ENCODE peak calls at places on chromosomes 4 and X, in seven cellular contexts. Q is hypothalamus, A is epithelial cell of esophagus, K is pulmonary artery endothelial cell, Y is posterior vena cava, L is OCI-LY7, T is NCI-H2081. J is an unnamed sample.

GRCh38 chrX:130167040-130167439 is 1.4 kb upstream of the AIFM1 start:
- DNase-seq in Y (no peak), T (no peak), L (no peak), A (no peak), K (no peak), Q (no peak), J (no peak)

GRCh38 chrX:124127496-124127895 is 166.0 kb downstream of the STAG2 start:
- DNase-seq in T (no peak), K (no peak), Y (no peak), Q (no peak), L (peak; percentile 16), A (no peak), J (no peak)

GRCh38 chr4:144556636-144557035 is 89.3 kb upstream of the HHIP start:
- DNase-seq in T (no peak), K (no peak), A (no peak), Q (no peak), L (no peak), Y (no peak), J (peak; percentile 55)

GRCh38 chr4:168857546-168858314 is 152.3 kb downstream of the CBR4 start:
- DNase-seq in Y (no peak), A (no peak), Q (no peak), L (no peak), T (no peak), K (no peak), J (peak; percentile 12)

GRCh38 chrX:1205681-1206611 is 6.5 kb downstream of the CRLF2 start:
- DNase-seq in L (peak; percentile 95), K (peak; percentile 48), Q (no peak), Y (peak; percentile 4), A (peak; percentile 64), T (no peak), J (peak; percentile 77)

GRCh38 chrX:73855546-73855945 is 292.5 kb downstream of the CHIC1 start:
- DNase-seq in Q (peak; percentile 16), Y (no peak), K (peak; percentile 36), A (peak; percentile 57), T (peak; percentile 77), L (peak; percentile 60), J (peak; percentile 61)

GRCh38 chr4:21768349-21769310 is 179.9 kb downstream of the KCNIP4 start:
- DNase-seq in Q (no peak), K (peak; percentile 33), L (peak; percentile 44), A (peak; percentile 65), Y (no peak), T (peak; percentile 32), J (peak; percentile 61)

GRCh38 chr4:67746797-67747495 is 7.2 kb downstream of the GNRHR start:
- DNase-seq in A (peak; percentile 44), Y (no peak), K (no peak), L (peak; percentile 67), T (peak; percentile 11), Q (no peak), J (peak; percentile 39)

GRCh38 chrX:72635930-72636329 is 63.3 kb upstream of the HDAC8 start:
- DNase-seq in K (no peak), A (no peak), Y (no peak), T (no peak), L (no peak), Q (no peak), J (no peak)

GRCh38 chr4:16897991-16898827 is at the start of gene LDB2:
- DNase-seq in T (no peak), Q (peak; percentile 14), A (no peak), K (peak; percentile 69), Y (peak; percentile 84), L (no peak), J (peak; percentile 91)

GRCh38 chrX:83845397-83845796 is 15.5 kb upstream of the CYLC1 start:
- DNase-seq in T (peak; percentile 47), Y (no peak), L (peak; percentile 39), K (no peak), Q (no peak), A (peak; percentile 40), J (peak; percentile 21)

GRCh38 chr4:165532976-165533375 is 154.2 kb downstream of the CPE start:
- DNase-seq in L (no peak), K (no peak), Y (no peak), T (no peak), A (no peak), Q (no peak), J (no peak)

GRCh38 chr4:102404551-102404969 is 59.3 kb upstream of the SLC39A8 start:
- DNase-seq in Y (no peak), Q (no peak), L (no peak), T (no peak), A (no peak), K (no peak), J (no peak)

GRCh38 chr4:34046580-34046979 is 2197.7 kb downstream of the ARAP2 start:
- DNase-seq in A (peak; percentile 78), Q (no peak), K (no peak), L (no peak), T (no peak), Y (no peak), J (no peak)

GRCh38 chrX:132748909-132749308 is 209.5 kb downstream of the HS6ST2 start:
- DNase-seq in L (no peak), Q (no peak), T (no peak), K (no peak), Y (no peak), A (no peak), J (no peak)

GRCh38 chrX:95346854-95347253 is 1337.8 kb upstream of the DIAPH2 start:
- DNase-seq in T (peak; percentile 3), Q (no peak), L (no peak), A (peak; percentile 5), K (no peak), Y (no peak), J (no peak)

GRCh38 chrX:2572740-2573139 is 72.0 kb upstream of the DHRSX start:
- DNase-seq in A (peak; percentile 45), K (no peak), Y (no peak), L (no peak), T (no peak), Q (no peak), J (peak; percentile 35)

GRCh38 chr4:178752954-178753525 is 1310.8 kb upstream of the AGA start:
- DNase-seq in T (no peak), L (no peak), K (no peak), Q (no peak), Y (no peak), A (no peak), J (no peak)

GRCh38 chr4:27084685-27085356 is 224.2 kb downstream of the STIM2 start:
- DNase-seq in K (no peak), T (peak; percentile 40), A (peak; percentile 34), Q (no peak), Y (no peak), L (no peak), J (no peak)

GRCh38 chrX:10110984-10111363 is 45.8 kb upstream of the CLCN4 start:
- DNase-seq in Y (no peak), L (no peak), K (no peak), T (no peak), Q (no peak), A (no peak), J (no peak)

GRCh38 chrX:148664171-148664570 is 163.8 kb downstream of the AFF2 start:
- DNase-seq in T (no peak), A (no peak), Y (no peak), L (no peak), Q (no peak), K (no peak), J (no peak)

GRCh38 chr4:82648356-82648755 is 86.6 kb upstream of the TMEM150C start:
- DNase-seq in Y (no peak), K (no peak), A (peak; percentile 22), T (no peak), L (no peak), Q (no peak), J (no peak)

GRCh38 chrX:56232221-56233082 is at the start of gene KLF8:
- DNase-seq in A (peak; percentile 68), Q (no peak), K (no peak), L (no peak), T (no peak), Y (peak; percentile 81), J (no peak)

GRCh38 chr4:19693949-19694597 is 557.6 kb upstream of the SLIT2 start:
- DNase-seq in K (no peak), T (no peak), A (no peak), Q (no peak), Y (no peak), L (peak; percentile 13), J (no peak)

GRCh38 chrX:1093112-1093511 is 119.3 kb downstream of the CRLF2 start:
- DNase-seq in K (no peak), T (no peak), A (no peak), L (no peak), Y (peak; percentile 40), Q (no peak), J (no peak)

GRCh38 chr4:26736621-26737020 is 124.0 kb upstream of the STIM2 start:
- DNase-seq in Q (no peak), L (no peak), A (peak; percentile 89), Y (no peak), T (no peak), K (no peak), J (no peak)

GRCh38 chr4:16140520-16141249 is 56.9 kb upstream of the PROM1 start:
- DNase-seq in L (no peak), A (peak; percentile 74), T (no peak), K (peak; percentile 65), Y (no peak), Q (no peak), J (peak; percentile 75)

GRCh38 chrX:118437283-118437682 is 58.3 kb upstream of the DOCK11 start:
- DNase-seq in A (no peak), Q (no peak), Y (no peak), K (no peak), T (no peak), L (no peak), J (peak; percentile 7)

GRCh38 chrX:110006826-110007375 is 4.0 kb downstream of the TMEM164 start:
- DNase-seq in A (peak; percentile 46), T (no peak), Y (no peak), K (no peak), L (no peak), Q (no peak), J (no peak)

GRCh38 chrX:11532291-11533075 is 133.2 kb downstream of the ARHGAP6 start:
- DNase-seq in Q (no peak), A (no peak), K (no peak), T (no peak), L (no peak), Y (no peak), J (no peak)

GRCh38 chrX:71492086-71493065 is 40.5 kb upstream of the OGT start:
- DNase-seq in K (no peak), Y (peak; percentile 87), Q (no peak), A (no peak), T (no peak), L (no peak), J (peak; percentile 43)

GRCh38 chr4:38621831-38622230 is 42.2 kb upstream of the KLF3 start:
- DNase-seq in Y (no peak), L (no peak), Q (no peak), A (no peak), T (no peak), K (no peak), J (no peak)

GRCh38 chr4:111512081-111512774 is 633.0 kb upstream of the FAM241A start:
- DNase-seq in K (peak; percentile 32), Q (no peak), Y (no peak), A (peak; percentile 84), L (no peak), T (no peak), J (no peak)

J was measured in dermis microvascular lymphatic vessel endothelial cell.